ENCODE peak calls at places on chromosomes 11 and 22, in ten cellular contexts. One of them, this sample, is unnamed. For H3K4me1, the result is how much of the 10 kb centered on the place peaks cover.

GRCh38 chr11:94885581-94885980 is 87.8 kb downstream of the CWC15 start:
- DNase-seq in upper lobe of right lung: no peak
- DNase-seq in body of pancreas: no peak
- DNase-seq in H9: no peak
- DNase-seq in left ventricle myocardium inferior: no peak
- DNase-seq in spleen: no peak
- DNase-seq in Panc1: no peak
- DNase-seq in pancreas: no peak
- DNase-seq in uterus: no peak
- DNase-seq in OCI-LY7: no peak
- DNase-seq in this sample: no peak

GRCh38 chr22:50250555-50251471 is at the start of gene HDAC10:
- DNase-seq in OCI-LY7: peak
- DNase-seq in H9: peak
- DNase-seq in spleen: peak
- DNase-seq in body of pancreas: peak
- DNase-seq in pancreas: peak
- DNase-seq in upper lobe of right lung: peak
- DNase-seq in left ventricle myocardium inferior: peak
- DNase-seq in uterus: peak
- DNase-seq in Panc1: no peak
- DNase-seq in this sample: peak

GRCh38 chr11:75968021-75968685 is 153.1 kb downstream of the UVRAG start:
- DNase-seq in OCI-LY7: no peak
- DNase-seq in upper lobe of right lung: no peak
- DNase-seq in pancreas: no peak
- DNase-seq in uterus: no peak
- DNase-seq in Panc1: no peak
- DNase-seq in body of pancreas: no peak
- DNase-seq in spleen: no peak
- DNase-seq in left ventricle myocardium inferior: no peak
- DNase-seq in H9: no peak
- DNase-seq in this sample: no peak

GRCh38 chr22:48653306-48653705 is 1174.4 kb downstream of the BRD1 start:
- DNase-seq in Panc1: no peak
- DNase-seq in H9: no peak
- DNase-seq in left ventricle myocardium inferior: no peak
- DNase-seq in spleen: no peak
- DNase-seq in body of pancreas: no peak
- DNase-seq in OCI-LY7: no peak
- DNase-seq in pancreas: no peak
- DNase-seq in upper lobe of right lung: no peak
- DNase-seq in uterus: no peak
- DNase-seq in this sample: peak

GRCh38 chr11:134464196-134464595 is 52.2 kb upstream of the B3GAT1 start:
- DNase-seq in OCI-LY7: no peak
- DNase-seq in left ventricle myocardium inferior: no peak
- DNase-seq in pancreas: no peak
- DNase-seq in uterus: no peak
- DNase-seq in body of pancreas: no peak
- DNase-seq in spleen: no peak
- DNase-seq in Panc1: no peak
- DNase-seq in H9: peak
- DNase-seq in upper lobe of right lung: no peak
- DNase-seq in this sample: no peak

GRCh38 chr11:607020-607780 is 8.6 kb downstream of the IRF7 start:
- DNase-seq in body of pancreas: no peak
- DNase-seq in H9: no peak
- DNase-seq in upper lobe of right lung: no peak
- DNase-seq in left ventricle myocardium inferior: no peak
- DNase-seq in OCI-LY7: no peak
- DNase-seq in spleen: no peak
- DNase-seq in uterus: no peak
- DNase-seq in pancreas: no peak
- DNase-seq in Panc1: no peak
- DNase-seq in this sample: no peak

GRCh38 chr11:125931681-125932080 is 14.2 kb upstream of the VSIG10L2 start:
- DNase-seq in OCI-LY7: no peak
- DNase-seq in H9: no peak
- DNase-seq in upper lobe of right lung: no peak
- DNase-seq in pancreas: no peak
- DNase-seq in body of pancreas: no peak
- DNase-seq in uterus: no peak
- DNase-seq in Panc1: no peak
- DNase-seq in left ventricle myocardium inferior: no peak
- DNase-seq in spleen: no peak
- DNase-seq in this sample: no peak

GRCh38 chr11:8340299-8340698 is 76.6 kb upstream of the LMO1 start:
- DNase-seq in left ventricle myocardium inferior: no peak
- DNase-seq in body of pancreas: no peak
- DNase-seq in OCI-LY7: no peak
- DNase-seq in spleen: no peak
- DNase-seq in Panc1: no peak
- DNase-seq in H9: no peak
- DNase-seq in uterus: no peak
- DNase-seq in pancreas: no peak
- DNase-seq in upper lobe of right lung: no peak
- DNase-seq in this sample: no peak

GRCh38 chr11:78564037-78564888 is 10.4 kb downstream of the NARS2 start:
- DNase-seq in upper lobe of right lung: no peak
- DNase-seq in H9: no peak
- DNase-seq in uterus: no peak
- DNase-seq in Panc1: peak
- DNase-seq in OCI-LY7: peak
- DNase-seq in pancreas: no peak
- DNase-seq in spleen: no peak
- DNase-seq in left ventricle myocardium inferior: no peak
- DNase-seq in body of pancreas: peak
- DNase-seq in this sample: no peak

GRCh38 chr11:61103851-61104423 is 1.6 kb downstream of the CD5 start:
- DNase-seq in body of pancreas: no peak
- DNase-seq in pancreas: no peak
- DNase-seq in OCI-LY7: no peak
- DNase-seq in uterus: no peak
- DNase-seq in upper lobe of right lung: no peak
- DNase-seq in H9: no peak
- DNase-seq in Panc1: no peak
- DNase-seq in spleen: peak
- DNase-seq in left ventricle myocardium inferior: no peak
- DNase-seq in this sample: no peak

GRCh38 chr11:78081583-78081982 is 1.9 kb upstream of the NDUFC2 start:
- DNase-seq in upper lobe of right lung: no peak
- DNase-seq in H9: no peak
- DNase-seq in left ventricle myocardium inferior: no peak
- DNase-seq in spleen: no peak
- DNase-seq in OCI-LY7: no peak
- DNase-seq in pancreas: no peak
- DNase-seq in body of pancreas: no peak
- DNase-seq in uterus: no peak
- DNase-seq in Panc1: no peak
- DNase-seq in this sample: no peak

GRCh38 chr11:73466643-73467042 is 90.4 kb downstream of the RELT start:
- DNase-seq in spleen: no peak
- DNase-seq in left ventricle myocardium inferior: no peak
- DNase-seq in upper lobe of right lung: no peak
- DNase-seq in pancreas: no peak
- DNase-seq in Panc1: no peak
- DNase-seq in uterus: no peak
- DNase-seq in H9: no peak
- DNase-seq in body of pancreas: no peak
- DNase-seq in OCI-LY7: no peak
- DNase-seq in this sample: no peak
- TF ChIP-seq CTCF in spleen: no peak
- TF ChIP-seq CTCF in left ventricle myocardium inferior: peak
- TF ChIP-seq CTCF in upper lobe of right lung: no peak
- TF ChIP-seq CTCF in pancreas: no peak
- TF ChIP-seq CTCF in Panc1: no peak
- TF ChIP-seq CTCF in uterus: no peak
- TF ChIP-seq CTCF in H9: peak
- TF ChIP-seq CTCF in body of pancreas: no peak
- TF ChIP-seq CTCF in OCI-LY7: no peak
- TF ChIP-seq CTCF in this sample: no peak

DNA sequence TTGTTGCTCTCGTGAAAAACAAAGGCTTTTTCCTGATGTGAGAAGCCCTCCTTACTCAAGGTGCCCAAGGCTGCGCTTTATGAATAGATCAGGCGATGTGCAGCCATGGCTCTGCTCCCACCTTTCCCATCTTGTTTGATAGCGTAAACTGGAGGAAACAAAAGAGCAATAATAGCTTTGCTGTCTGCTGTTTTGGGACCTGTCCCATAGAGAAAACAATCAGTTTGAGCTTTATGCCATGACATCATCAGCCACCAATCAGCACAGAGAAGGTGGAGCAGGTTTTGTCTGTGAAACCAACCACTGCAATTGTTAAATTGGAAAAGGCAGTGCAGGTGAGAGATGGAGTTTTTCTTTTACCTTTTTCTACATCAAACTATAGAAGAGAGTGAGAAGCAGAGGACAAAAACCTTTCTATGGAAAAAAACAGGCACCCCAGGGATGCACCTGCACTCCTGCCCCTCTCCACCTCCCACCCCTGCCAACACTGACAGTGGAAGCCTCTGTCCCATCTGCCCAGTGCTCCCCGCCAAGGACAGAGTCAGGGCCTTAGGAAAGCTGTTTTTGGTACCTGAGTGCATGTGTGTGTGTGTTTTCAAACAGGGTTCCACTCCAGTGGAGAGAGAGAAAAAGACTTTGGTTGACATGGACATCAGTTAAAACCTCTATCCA is 80.7 kb downstream of the MICAL3 start:
- DNase-seq in upper lobe of right lung: no peak
- DNase-seq in body of pancreas: no peak
- DNase-seq in uterus: no peak
- DNase-seq in spleen: no peak
- DNase-seq in pancreas: no peak
- DNase-seq in OCI-LY7: no peak
- DNase-seq in left ventricle myocardium inferior: no peak
- DNase-seq in Panc1: no peak
- DNase-seq in H9: no peak
- DNase-seq in this sample: no peak
- H3K4me1 ChIP-seq in upper lobe of right lung: under half
- H3K4me1 ChIP-seq in body of pancreas: half or more
- H3K4me1 ChIP-seq in uterus: under half
- H3K4me1 ChIP-seq in spleen: half or more
- H3K4me1 ChIP-seq in pancreas: under half
- H3K4me1 ChIP-seq in OCI-LY7: half or more
- H3K4me1 ChIP-seq in left ventricle myocardium inferior: half or more
- H3K4me1 ChIP-seq in Panc1: under half
- H3K4me1 ChIP-seq in H9: under half
- H3K4me1 ChIP-seq in this sample: under half

GRCh38 chr11:44826922-44827643 is 100.3 kb downstream of the TSPAN18 start:
- DNase-seq in Panc1: no peak
- DNase-seq in spleen: peak
- DNase-seq in upper lobe of right lung: peak
- DNase-seq in OCI-LY7: no peak
- DNase-seq in uterus: no peak
- DNase-seq in pancreas: no peak
- DNase-seq in body of pancreas: no peak
- DNase-seq in left ventricle myocardium inferior: no peak
- DNase-seq in H9: no peak
- DNase-seq in this sample: no peak

GRCh38 chr11:44822369-44822768 is 95.6 kb downstream of the TSPAN18 start:
- DNase-seq in uterus: no peak
- DNase-seq in left ventricle myocardium inferior: no peak
- DNase-seq in upper lobe of right lung: no peak
- DNase-seq in Panc1: no peak
- DNase-seq in OCI-LY7: no peak
- DNase-seq in spleen: no peak
- DNase-seq in H9: no peak
- DNase-seq in pancreas: no peak
- DNase-seq in body of pancreas: no peak
- DNase-seq in this sample: no peak

GRCh38 chr11:44825058-44825795 is 98.5 kb downstream of the TSPAN18 start:
- DNase-seq in Panc1: no peak
- DNase-seq in spleen: no peak
- DNase-seq in OCI-LY7: no peak
- DNase-seq in left ventricle myocardium inferior: no peak
- DNase-seq in body of pancreas: no peak
- DNase-seq in H9: no peak
- DNase-seq in uterus: no peak
- DNase-seq in pancreas: no peak
- DNase-seq in upper lobe of right lung: peak
- DNase-seq in this sample: no peak

GRCh38 chr11:44823920-44824704 is 97.3 kb downstream of the TSPAN18 start:
- DNase-seq in upper lobe of right lung: peak
- DNase-seq in H9: peak
- DNase-seq in uterus: no peak
- DNase-seq in spleen: peak
- DNase-seq in pancreas: no peak
- DNase-seq in OCI-LY7: no peak
- DNase-seq in body of pancreas: no peak
- DNase-seq in Panc1: no peak
- DNase-seq in left ventricle myocardium inferior: no peak
- DNase-seq in this sample: peak

DNA sequence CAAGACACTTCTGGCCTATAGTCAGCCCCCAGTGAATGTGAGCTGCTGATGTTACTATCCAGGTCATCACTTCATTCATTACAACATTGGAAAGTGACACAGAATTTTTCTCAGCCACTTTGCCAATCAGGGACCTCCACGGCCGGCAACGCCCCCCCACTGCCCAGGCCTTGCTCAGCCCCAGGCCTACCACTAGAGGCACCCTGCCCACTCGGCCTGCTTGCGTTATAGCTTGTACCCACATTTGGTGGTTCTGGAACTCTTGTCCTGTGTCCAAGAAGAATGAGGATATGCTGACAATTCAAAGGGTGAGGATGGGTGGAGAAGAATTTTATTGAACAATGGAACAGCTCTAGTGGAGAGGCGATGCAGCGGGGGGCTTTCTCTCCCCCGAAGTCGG is 96.2 kb downstream of the TSPAN18 start:
- DNase-seq in uterus: no peak
- DNase-seq in Panc1: no peak
- DNase-seq in spleen: peak
- DNase-seq in upper lobe of right lung: peak
- DNase-seq in H9: peak
- DNase-seq in left ventricle myocardium inferior: no peak
- DNase-seq in body of pancreas: no peak
- DNase-seq in pancreas: no peak
- DNase-seq in OCI-LY7: peak
- DNase-seq in this sample: no peak
- TF ChIP-seq CTCF in uterus: no peak
- TF ChIP-seq CTCF in Panc1: no peak
- TF ChIP-seq CTCF in spleen: no peak
- TF ChIP-seq CTCF in upper lobe of right lung: peak
- TF ChIP-seq CTCF in H9: peak
- TF ChIP-seq CTCF in left ventricle myocardium inferior: no peak
- TF ChIP-seq CTCF in body of pancreas: no peak
- TF ChIP-seq CTCF in pancreas: no peak
- TF ChIP-seq CTCF in OCI-LY7: peak
- TF ChIP-seq CTCF in this sample: no peak

DNA sequence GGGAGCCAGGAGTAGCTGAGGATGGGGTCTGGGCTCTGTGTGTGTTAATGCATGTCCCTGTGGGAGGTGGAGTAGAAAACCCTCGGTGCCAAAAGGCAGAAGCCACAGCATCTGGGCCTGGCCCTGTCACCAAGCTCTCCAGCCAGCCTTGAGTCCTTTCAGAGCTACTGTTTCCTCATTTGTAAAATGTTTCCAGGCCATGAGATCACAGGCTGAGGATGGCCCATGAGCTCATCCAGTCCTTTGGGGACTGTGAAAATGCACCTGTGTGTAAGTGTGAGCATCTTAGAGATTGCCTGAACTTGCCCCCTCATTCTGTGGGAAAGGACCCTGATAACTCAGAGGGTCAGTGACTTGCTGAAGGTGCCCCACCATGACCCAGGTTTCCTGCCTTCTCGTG is 9.1 kb downstream of the ANKK1 start:
- DNase-seq in left ventricle myocardium inferior: no peak
- DNase-seq in body of pancreas: no peak
- DNase-seq in spleen: peak
- DNase-seq in OCI-LY7: no peak
- DNase-seq in pancreas: no peak
- DNase-seq in Panc1: no peak
- DNase-seq in upper lobe of right lung: no peak
- DNase-seq in H9: no peak
- DNase-seq in uterus: no peak
- DNase-seq in this sample: no peak
- H3K4me1 ChIP-seq in left ventricle myocardium inferior: under half
- H3K4me1 ChIP-seq in body of pancreas: under half
- H3K4me1 ChIP-seq in spleen: under half
- H3K4me1 ChIP-seq in OCI-LY7: under half
- H3K4me1 ChIP-seq in pancreas: under half
- H3K4me1 ChIP-seq in Panc1: under half
- H3K4me1 ChIP-seq in upper lobe of right lung: under half
- H3K4me1 ChIP-seq in H9: under half
- H3K4me1 ChIP-seq in uterus: under half
- H3K4me1 ChIP-seq in this sample: under half